ENCODE peak calls at places on chromosome X, in nine cellular contexts. V is pancreas, U is choroid plexus epithelial cell, D is progenitor cell of endocrine pancreas, X is mesothelial cell of epicardium, A is breast epithelium, P is endothelial cell, S is ovary, R is RWPE1. C is an unnamed sample.

GRCh38 chrX:20252392-20253231 is 14.1 kb downstream of the RPS6KA3 start:
- DNase-seq in V (peak; percentile 59), U (peak; percentile 67), D (peak; percentile 30), X (no peak), A (peak; percentile 49), P (peak; percentile 61), S (no peak), R (no peak), C (no peak)

GRCh38 chrX:28787206-28787605 is 200.0 kb downstream of the IL1RAPL1 start:
- DNase-seq in V (no peak), U (peak; percentile 78), D (no peak), X (no peak), A (no peak), P (no peak), S (no peak), R (peak; percentile 36), C (no peak)

GRCh38 chrX:72201836-72202536 is 20.4 kb downstream of the PIN4 start:
- DNase-seq in V (no peak), U (peak; percentile 80), D (no peak), X (no peak), A (no peak), P (no peak), S (no peak), R (peak; percentile 21), C (no peak)

GRCh38 chrX:153873282-153874090 is 12.5 kb downstream of the L1CAM start:
- DNase-seq in V (no peak), U (no peak), D (no peak), X (no peak), A (no peak), P (no peak), S (no peak), R (no peak), C (no peak)

GRCh38 chrX:48560681-48561080 is 13.6 kb upstream of the RBM3 start:
- DNase-seq in V (no peak), U (no peak), D (no peak), X (no peak), A (no peak), P (no peak), S (no peak), R (no peak), C (no peak)

GRCh38 chrX:153669174-153669890 is 4.3 kb downstream of the PNCK start:
- DNase-seq in V (no peak), U (peak; percentile 14), D (peak; percentile 38), X (peak; percentile 58), A (peak; percentile 28), P (peak; percentile 60), S (peak; percentile 44), R (no peak), C (no peak)

GRCh38 chrX:151699746-151700145 is 4.5 kb downstream of the PRRG3 start:
- DNase-seq in V (no peak), U (no peak), D (no peak), X (no peak), A (no peak), P (no peak), S (no peak), R (no peak), C (no peak)

GRCh38 chrX:115068896-115069295 is 51.5 kb upstream of the IL13RA2 start:
- DNase-seq in V (no peak), U (no peak), D (no peak), X (no peak), A (no peak), P (no peak), S (no peak), R (no peak), C (no peak)

GRCh38 chrX:40086569-40087335 is 11.0 kb downstream of the BCOR start:
- DNase-seq in V (no peak), U (no peak), D (no peak), X (no peak), A (no peak), P (no peak), S (no peak), R (no peak), C (no peak)

GRCh38 chrX:4550018-4550417 is 836.6 kb upstream of the PRKX start:
- DNase-seq in V (no peak), U (no peak), D (no peak), X (no peak), A (no peak), P (no peak), S (no peak), R (no peak), C (no peak)

GRCh38 chrX:150621652-150622051 is 53.2 kb downstream of the MTM1 start:
- DNase-seq in V (no peak), U (no peak), D (no peak), X (no peak), A (no peak), P (no peak), S (no peak), R (no peak), C (no peak)

GRCh38 chrX:40849906-40850672 is 114.7 kb upstream of the MED14 start:
- DNase-seq in V (no peak), U (no peak), D (no peak), X (no peak), A (no peak), P (no peak), S (no peak), R (no peak), C (no peak)

GRCh38 chrX:93538575-93538974 is 134.8 kb downstream of the NAP1L3 start:
- DNase-seq in V (no peak), U (no peak), D (no peak), X (no peak), A (no peak), P (no peak), S (no peak), R (peak; percentile 0), C (no peak)
- TF ChIP-seq CTCF in V (peak; percentile 13), U (no peak), D (peak; percentile 79), X (peak; percentile 59), A (no peak), P (peak; percentile 12), S (no peak), R (peak; percentile 19), C (no peak)

GRCh38 chrX:131066237-131066636 is 8.1 kb downstream of the ARHGAP36 start:
- DNase-seq in V (no peak), U (no peak), D (no peak), X (no peak), A (no peak), P (no peak), S (no peak), R (no peak), C (no peak)

GRCh38 chrX:131067846-131068745 is 9.9 kb downstream of the ARHGAP36 start:
- DNase-seq in V (no peak), U (no peak), D (no peak), X (no peak), A (no peak), P (no peak), S (no peak), R (no peak), C (no peak)

GRCh38 chrX:131067216-131067615 is 9.1 kb downstream of the ARHGAP36 start:
- DNase-seq in V (no peak), U (no peak), D (no peak), X (no peak), A (no peak), P (no peak), S (no peak), R (no peak), C (no peak)

GRCh38 chrX:131072871-131073571 is 14.9 kb downstream of the ARHGAP36 start:
- DNase-seq in V (no peak), U (no peak), D (no peak), X (no peak), A (no peak), P (no peak), S (no peak), R (no peak), C (no peak)

GRCh38 chrX:131068945-131069719 is 11.0 kb downstream of the ARHGAP36 start:
- DNase-seq in V (peak; percentile 54), U (peak; percentile 5), D (peak; percentile 69), X (peak; percentile 61), A (no peak), P (peak; percentile 75), S (no peak), R (no peak), C (no peak)
- TF ChIP-seq CTCF in V (peak; percentile 24), U (peak; percentile 39), D (peak; percentile 83), X (peak; percentile 46), A (no peak), P (peak; percentile 43), S (no peak), R (no peak), C (no peak)

DNA sequence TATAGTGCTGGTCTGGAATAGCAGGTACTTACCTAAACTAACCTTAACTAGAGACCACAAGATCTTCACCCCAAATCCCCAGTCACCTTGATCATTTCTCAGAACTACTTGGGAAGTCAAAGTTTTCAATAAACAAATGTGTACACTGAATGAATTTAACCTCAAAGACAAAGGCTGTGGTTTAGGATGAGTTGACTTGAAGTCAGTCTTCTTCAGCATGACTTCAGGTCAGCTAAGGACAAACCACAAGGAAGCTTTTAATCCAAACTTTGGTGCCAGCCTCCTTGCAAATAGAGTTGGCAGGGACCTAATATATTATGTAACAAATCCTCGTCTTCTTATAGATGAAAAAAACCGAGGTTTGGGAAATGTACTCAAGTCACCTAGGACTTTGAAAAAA is 21.2 kb upstream of the VCX2 start:
- DNase-seq in V (no peak), U (no peak), D (no peak), X (no peak), A (no peak), P (no peak), S (no peak), R (no peak), C (no peak)
- TF ChIP-seq CTCF in V (no peak), U (no peak), D (no peak), X (no peak), A (no peak), P (no peak), S (no peak), R (no peak), C (no peak)

GRCh38 chrX:79270401-79270800 is 96.7 kb downstream of the ITM2A start:
- DNase-seq in V (no peak), U (peak; percentile 3), D (no peak), X (no peak), A (no peak), P (peak; percentile 43), S (no peak), R (no peak), C (no peak)
- TF ChIP-seq CTCF in V (no peak), U (peak; percentile 17), D (peak; percentile 37), X (no peak), A (no peak), P (no peak), S (no peak), R (no peak), C (no peak)

C was measured in omental fat pad.